ENCODE peak calls at places on chromosomes 4 and X, in eight cellular contexts. R is posterior vena cava, C is NCI-H524 treated with DMSO at 0.1 percent for 48 hours, J is coronary artery, O is frontal cortex, H is hepatic stellate cell, I is aorta, D is brain microvascular endothelial cell. A is an unnamed sample.

GRCh38 chrX:133859860-133860259 is 125.5 kb downstream of the GPC3 start:
- DNase-seq in O (no peak), R (no peak), C (no peak), H (peak; percentile 36), I (no peak), D (peak; percentile 22), J (no peak), A (peak; percentile 74)

GRCh38 chr4:91089194-91089593 is 962.0 kb downstream of the CCSER1 start:
- DNase-seq in C (no peak), D (no peak), J (no peak), R (no peak), I (no peak), H (no peak), O (no peak), A (no peak)

GRCh38 chr4:138537739-138538138 is 295.6 kb upstream of the SLC7A11 start:
- DNase-seq in J (no peak), H (no peak), C (no peak), O (no peak), I (no peak), R (no peak), D (no peak), A (no peak)

GRCh38 chrX:43753637-43754036 is 97.5 kb downstream of the MAOA start:
- DNase-seq in D (no peak), C (no peak), I (no peak), H (no peak), R (no peak), J (no peak), O (no peak), A (no peak)

GRCh38 chrX:47146121-47146935 is 1.3 kb downstream of the RBM10 start:
- DNase-seq in J (no peak), R (no peak), C (peak; percentile 67), D (no peak), I (no peak), O (no peak), H (no peak), A (peak; percentile 59)

GRCh38 chrX:49155900-49156837 is 6.4 kb upstream of the MAGIX start:
- DNase-seq in R (peak; percentile 96), H (peak; percentile 85), D (peak; percentile 88), C (peak; percentile 65), O (peak; percentile 83), J (peak; percentile 92), I (peak; percentile 96), A (no peak)

GRCh38 chr4:181702864-181703263 is 540.3 kb upstream of the TENM3 start:
- DNase-seq in D (no peak), R (no peak), H (no peak), C (no peak), O (no peak), I (no peak), J (no peak), A (no peak)

GRCh38 chrX:8043121-8043520 is 115.9 kb upstream of the PNPLA4 start:
- DNase-seq in J (no peak), C (no peak), R (no peak), I (no peak), H (no peak), D (no peak), O (no peak), A (no peak)

GRCh38 chr4:167943872-167944505 is 148.3 kb upstream of the ANXA10 start:
- DNase-seq in R (no peak), I (no peak), D (no peak), J (no peak), H (no peak), C (no peak), O (no peak), A (no peak)

GRCh38 chr4:4428966-4429875 is 42.3 kb downstream of the NSG1 start:
- DNase-seq in H (no peak), O (no peak), C (peak; percentile 55), J (no peak), R (peak; percentile 32), I (peak; percentile 34), D (no peak), A (no peak)

GRCh38 chr4:96654045-96654444 is 814.2 kb downstream of the PDHA2 start:
- DNase-seq in H (no peak), D (no peak), I (no peak), O (no peak), C (no peak), J (no peak), R (no peak), A (no peak)

GRCh38 chr4:139815646-139816601 is 150.3 kb downstream of the MGST2 start:
- DNase-seq in I (peak; percentile 79), J (no peak), H (peak; percentile 57), R (no peak), O (no peak), C (no peak), D (peak; percentile 77), A (no peak)

GRCh38 chr4:89489338-89489771 is 181.8 kb upstream of the GPRIN3 start:
- DNase-seq in R (peak; percentile 70), O (no peak), J (no peak), D (no peak), I (peak; percentile 74), C (no peak), H (no peak), A (no peak)

GRCh38 chr4:38007645-38008044 is 47.4 kb downstream of the PTTG2 start:
- DNase-seq in O (no peak), R (no peak), I (no peak), D (no peak), C (no peak), J (no peak), H (no peak), A (no peak)

GRCh38 chrX:40922307-40922706 is 162.9 kb upstream of the USP9X start:
- DNase-seq in O (no peak), R (no peak), J (no peak), D (peak; percentile 76), I (no peak), C (no peak), H (no peak), A (peak; percentile 46)

GRCh38 chrX:120857240-120857639 is 18.4 kb downstream of the CT47B1 start:
- DNase-seq in I (no peak), D (no peak), C (no peak), H (no peak), O (no peak), J (no peak), R (no peak), A (no peak)

GRCh38 chrX:3262906-3263305 is 83.5 kb downstream of the MXRA5 start:
- DNase-seq in I (no peak), J (no peak), H (peak; percentile 25), C (no peak), R (no peak), O (no peak), D (peak; percentile 91), A (peak; percentile 53)

GRCh38 chr4:25310066-25310824 is 2.3 kb upstream of the ZCCHC4 start:
- DNase-seq in C (no peak), O (no peak), H (no peak), I (no peak), J (no peak), R (no peak), D (no peak), A (no peak)

GRCh38 chr4:147090486-147090885 is 144.8 kb upstream of the TTC29 start:
- DNase-seq in C (no peak), H (no peak), O (no peak), J (no peak), R (no peak), I (no peak), D (no peak), A (peak; percentile 63)